ENCODE peak calls at places on chromosomes 7 and 10, in seven cellular contexts. X, Y, G, U, I, T and P are unnamed samples.

GRCh38 chr10:110918633-110919348 is at the start of gene BBIP1:
- DNase-seq in X (peak; percentile 86), Y (no peak), G (no peak), U (peak; percentile 96), I (no peak), T (peak; percentile 100), P (no peak)

GRCh38 chr10:36256166-36256565 is 614.1 kb upstream of the FZD8 start:
- DNase-seq in X (no peak), Y (no peak), G (no peak), U (no peak), I (no peak), T (no peak), P (no peak)

GRCh38 chr7:73839743-73840714 is 2.3 kb downstream of the METTL27 start:
- DNase-seq in X (no peak), Y (no peak), G (no peak), U (no peak), I (no peak), T (no peak), P (no peak)

GRCh38 chr7:14717711-14718304 is 184.7 kb downstream of the DGKB start:
- DNase-seq in X (no peak), Y (no peak), G (no peak), U (no peak), I (no peak), T (no peak), P (no peak)

GRCh38 chr7:83347836-83348482 is 185.3 kb upstream of the PCLO start:
- DNase-seq in X (no peak), Y (no peak), G (no peak), U (no peak), I (no peak), T (peak; percentile 83), P (peak; percentile 26)

GRCh38 chr10:125708971-125709503 is 10.5 kb upstream of the EDRF1 start:
- DNase-seq in X (no peak), Y (no peak), G (no peak), U (no peak), I (no peak), T (no peak), P (no peak)

GRCh38 chr7:136009488-136010079 is 32.4 kb upstream of the MTPN start:
- DNase-seq in X (peak; percentile 9), Y (no peak), G (no peak), U (no peak), I (no peak), T (peak; percentile 8), P (no peak)

GRCh38 chr7:91942312-91942711 is 1.6 kb downstream of the AKAP9 start:
- DNase-seq in X (no peak), Y (no peak), G (no peak), U (no peak), I (no peak), T (no peak), P (no peak)

GRCh38 chr7:139362981-139363380 is 3.3 kb downstream of the LUC7L2 start:
- DNase-seq in X (no peak), Y (no peak), G (no peak), U (no peak), I (no peak), T (no peak), P (no peak)

GRCh38 chr10:59560161-59560560 is 149.5 kb downstream of the SLC16A9 start:
- DNase-seq in X (no peak), Y (no peak), G (no peak), U (no peak), I (no peak), T (no peak), P (no peak)

GRCh38 chr10:80159166-80159888 is 26.8 kb downstream of the PLAC9 start:
- DNase-seq in X (no peak), Y (no peak), G (no peak), U (no peak), I (peak; percentile 31), T (no peak), P (no peak)

GRCh38 chr10:111707066-111707465 is 476.5 kb downstream of the GPAM start:
- DNase-seq in X (no peak), Y (no peak), G (no peak), U (no peak), I (no peak), T (no peak), P (no peak)

GRCh38 chr7:25777969-25778767 is 373.8 kb upstream of the NFE2L3 start:
- DNase-seq in X (no peak), Y (no peak), G (no peak), U (no peak), I (no peak), T (no peak), P (no peak)

GRCh38 chr7:51079494-51079893 is 237.1 kb downstream of the COBL start:
- DNase-seq in X (no peak), Y (no peak), G (no peak), U (no peak), I (no peak), T (no peak), P (no peak)

GRCh38 chr7:26420600-26420999 is 128.9 kb downstream of the SNX10 start:
- DNase-seq in X (no peak), Y (no peak), G (no peak), U (no peak), I (no peak), T (no peak), P (no peak)

GRCh38 chr7:1229956-1230355 is 2.7 kb upstream of the UNCX start:
- DNase-seq in X (no peak), Y (no peak), G (no peak), U (no peak), I (no peak), T (no peak), P (no peak)

GRCh38 chr7:153524070-153524601 is 528.1 kb upstream of the DPP6 start:
- DNase-seq in X (peak; percentile 56), Y (no peak), G (peak; percentile 54), U (peak; percentile 60), I (no peak), T (no peak), P (peak; percentile 4)

GRCh38 chr10:91775731-91776130 is 22.5 kb upstream of the TNKS2 start:
- DNase-seq in X (no peak), Y (no peak), G (no peak), U (no peak), I (no peak), T (no peak), P (no peak)

GRCh38 chr7:148050492-148051158 is 539.9 kb upstream of the C7orf33 start:
- DNase-seq in X (no peak), Y (no peak), G (no peak), U (no peak), I (no peak), T (no peak), P (no peak)

GRCh38 chr10:68095176-68095575 is 14.1 kb upstream of the MYPN start:
- DNase-seq in X (no peak), Y (no peak), G (no peak), U (no peak), I (no peak), T (peak; percentile 49), P (no peak)

GRCh38 chr10:4221315-4221714 is 436.3 kb upstream of the KLF6 start:
- DNase-seq in X (no peak), Y (no peak), G (no peak), U (no peak), I (no peak), T (no peak), P (no peak)

GRCh38 chr7:98295467-98296220 is 14.2 kb downstream of the BRI3 start:
- DNase-seq in X (no peak), Y (no peak), G (no peak), U (no peak), I (no peak), T (no peak), P (no peak)

GRCh38 chr10:78254013-78254412 is 220.3 kb downstream of the RPS24 start:
- DNase-seq in X (no peak), Y (no peak), G (no peak), U (no peak), I (no peak), T (peak; percentile 17), P (no peak)
- H3K27ac ChIP-seq in X (no peak overlapping the region), Y (no peak overlapping the region), G (no peak overlapping the region), U (no peak overlapping the region), I (no peak overlapping the region), T (no peak overlapping the region), P (no peak overlapping the region)

GRCh38 chr7:5390918-5391317 is 32.7 kb downstream of the TNRC18 start:
- DNase-seq in X (no peak), Y (no peak), G (no peak), U (no peak), I (no peak), T (no peak), P (no peak)

GRCh38 chr7:5384618-5385017 is 39.0 kb downstream of the TNRC18 start:
- DNase-seq in X (no peak), Y (no peak), G (no peak), U (no peak), I (no peak), T (no peak), P (no peak)

GRCh38 chr7:5388273-5388866 is 35.3 kb downstream of the TNRC18 start:
- DNase-seq in X (no peak), Y (no peak), G (no peak), U (no peak), I (no peak), T (no peak), P (no peak)

GRCh38 chr7:5387711-5388245 is 35.9 kb downstream of the TNRC18 start:
- DNase-seq in X (no peak), Y (no peak), G (no peak), U (no peak), I (no peak), T (no peak), P (no peak)

DNA sequence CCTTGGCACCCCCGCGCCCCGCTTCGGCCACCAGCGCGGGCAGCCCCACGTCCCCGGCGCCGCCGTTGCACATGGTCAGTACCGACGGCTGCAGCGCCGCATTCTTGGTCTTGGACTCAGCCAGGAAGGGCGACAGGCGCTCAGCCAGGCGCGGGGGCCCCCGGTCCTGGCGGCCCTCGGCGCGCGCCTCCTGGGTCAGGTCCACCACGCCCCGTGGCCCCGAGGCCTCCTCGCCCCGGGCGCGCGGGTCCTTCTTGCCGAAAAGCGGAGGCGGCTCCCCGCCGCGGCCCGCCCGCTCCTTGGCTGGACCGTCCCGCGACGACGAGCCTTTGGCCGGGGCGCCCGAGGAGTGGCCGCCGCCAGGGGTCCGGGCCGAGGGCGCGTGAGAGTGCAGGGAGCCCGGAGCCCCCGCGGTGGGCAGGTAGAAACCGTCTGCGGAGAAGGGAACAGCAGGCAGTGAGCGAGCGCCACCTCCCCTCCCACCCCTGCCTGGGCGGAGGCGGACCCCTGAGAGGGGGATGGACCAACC is 34.7 kb downstream of the TNRC18 start:
- DNase-seq in X (no peak), Y (no peak), G (no peak), U (no peak), I (no peak), T (no peak), P (no peak)
- H3K27ac ChIP-seq in X (no peak overlapping the region), Y (no peak overlapping the region), G (no peak overlapping the region), U (no peak overlapping the region), I (no peak overlapping the region), T (no peak overlapping the region), P (no peak overlapping the region)

DNA sequence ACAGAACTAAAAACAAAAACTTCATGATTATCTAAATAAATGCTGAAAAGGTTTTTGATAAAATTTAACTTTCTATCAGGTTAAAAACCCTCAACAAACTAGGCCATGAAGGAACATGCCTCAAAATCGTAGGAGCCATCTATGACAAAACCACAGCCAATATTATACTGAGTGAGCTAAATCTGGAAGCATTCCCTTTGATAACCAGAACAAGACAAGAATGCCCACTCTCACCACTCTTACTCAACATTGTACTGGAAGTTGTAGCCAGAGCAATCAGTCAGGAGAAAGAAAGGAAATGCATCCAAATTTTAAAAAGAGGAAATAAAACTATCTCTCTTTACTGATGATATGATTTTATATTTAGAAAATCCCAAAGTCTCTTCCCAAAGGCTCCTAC is 228.7 kb downstream of the CHRM2 start:
- DNase-seq in X (no peak), Y (no peak), G (no peak), U (no peak), I (no peak), T (peak; percentile 34), P (no peak)
- H3K27ac ChIP-seq in X (no peak overlapping the region), Y (no peak overlapping the region), G (peak overlapping the region; percentile 10), U (no peak overlapping the region), I (no peak overlapping the region), T (no peak overlapping the region), P (no peak overlapping the region)

GRCh38 chr7:151306860-151307259 is 34.8 kb upstream of the NUB1 start:
- DNase-seq in X (no peak), Y (no peak), G (no peak), U (no peak), I (no peak), T (no peak), P (no peak)
- H3K27ac ChIP-seq in X (no peak overlapping the region), Y (no peak overlapping the region), G (no peak overlapping the region), U (no peak overlapping the region), I (no peak overlapping the region), T (no peak overlapping the region), P (no peak overlapping the region)